ENCODE peak calls at places on chromosomes 2 and 18, in six cellular contexts. One of them, this sample, is unnamed.

GRCh38 chr18:79569720-79570119 is 109.9 kb upstream of the CTDP1 start:
- DNase-seq in uterus: peak; percentile 9
- DNase-seq in CD8-positive, alpha-beta memory T cell: no peak
- DNase-seq in prostate gland: no peak
- DNase-seq in body of pancreas: peak; percentile 4
- DNase-seq in endothelial cell of umbilical vein: no peak
- DNase-seq in this sample: peak; percentile 25

GRCh38 chr18:63266888-63267790 is 52.4 kb downstream of the BCL2 start:
- DNase-seq in prostate gland: no peak
- DNase-seq in CD8-positive, alpha-beta memory T cell: no peak
- DNase-seq in uterus: no peak
- DNase-seq in endothelial cell of umbilical vein: no peak
- DNase-seq in body of pancreas: no peak
- DNase-seq in this sample: no peak

GRCh38 chr18:69968073-69968472 is 20.4 kb upstream of the CD226 start:
- DNase-seq in uterus: no peak
- DNase-seq in CD8-positive, alpha-beta memory T cell: no peak
- DNase-seq in endothelial cell of umbilical vein: no peak
- DNase-seq in prostate gland: no peak
- DNase-seq in body of pancreas: no peak
- DNase-seq in this sample: no peak

GRCh38 chr18:56001576-56001975 is 413.6 kb upstream of the TCF4 start:
- DNase-seq in body of pancreas: no peak
- DNase-seq in endothelial cell of umbilical vein: no peak
- DNase-seq in prostate gland: no peak
- DNase-seq in uterus: no peak
- DNase-seq in CD8-positive, alpha-beta memory T cell: no peak
- DNase-seq in this sample: no peak

GRCh38 chr18:78754311-78755043 is 225.1 kb upstream of the SALL3 start:
- DNase-seq in body of pancreas: no peak
- DNase-seq in uterus: no peak
- DNase-seq in prostate gland: no peak
- DNase-seq in endothelial cell of umbilical vein: no peak
- DNase-seq in CD8-positive, alpha-beta memory T cell: no peak
- DNase-seq in this sample: peak; percentile 33

GRCh38 chr18:9826666-9827065 is 59.1 kb upstream of the TXNDC2 start:
- DNase-seq in endothelial cell of umbilical vein: no peak
- DNase-seq in uterus: no peak
- DNase-seq in CD8-positive, alpha-beta memory T cell: no peak
- DNase-seq in body of pancreas: no peak
- DNase-seq in prostate gland: no peak
- DNase-seq in this sample: no peak

GRCh38 chr2:178230396-178230795 is 36.1 kb downstream of the OSBPL6 start:
- DNase-seq in CD8-positive, alpha-beta memory T cell: no peak
- DNase-seq in body of pancreas: no peak
- DNase-seq in prostate gland: no peak
- DNase-seq in uterus: no peak
- DNase-seq in endothelial cell of umbilical vein: no peak
- DNase-seq in this sample: no peak

GRCh38 chr2:174585657-174586056 is 11.9 kb downstream of the WIPF1 start:
- DNase-seq in prostate gland: no peak
- DNase-seq in uterus: no peak
- DNase-seq in endothelial cell of umbilical vein: no peak
- DNase-seq in body of pancreas: no peak
- DNase-seq in CD8-positive, alpha-beta memory T cell: no peak
- DNase-seq in this sample: no peak

GRCh38 chr2:27690052-27690451 is 26.4 kb downstream of the SLC4A1AP start:
- DNase-seq in prostate gland: no peak
- DNase-seq in CD8-positive, alpha-beta memory T cell: no peak
- DNase-seq in endothelial cell of umbilical vein: no peak
- DNase-seq in body of pancreas: no peak
- DNase-seq in uterus: no peak
- DNase-seq in this sample: no peak

GRCh38 chr2:77507657-77508056 is 14.5 kb downstream of the LRRTM4 start:
- DNase-seq in uterus: no peak
- DNase-seq in body of pancreas: no peak
- DNase-seq in CD8-positive, alpha-beta memory T cell: no peak
- DNase-seq in endothelial cell of umbilical vein: no peak
- DNase-seq in prostate gland: no peak
- DNase-seq in this sample: no peak

GRCh38 chr2:169086893-169087467 is 17.6 kb downstream of the DHRS9 start:
- DNase-seq in endothelial cell of umbilical vein: no peak
- DNase-seq in body of pancreas: no peak
- DNase-seq in CD8-positive, alpha-beta memory T cell: no peak
- DNase-seq in uterus: no peak
- DNase-seq in prostate gland: no peak
- DNase-seq in this sample: no peak

GRCh38 chr18:58025205-58025604 is 18.8 kb upstream of the NEDD4L start:
- DNase-seq in CD8-positive, alpha-beta memory T cell: no peak
- DNase-seq in endothelial cell of umbilical vein: no peak
- DNase-seq in body of pancreas: no peak
- DNase-seq in uterus: no peak
- DNase-seq in prostate gland: no peak
- DNase-seq in this sample: no peak
- H3K9me3 ChIP-seq in CD8-positive, alpha-beta memory T cell: no peaks in the 10 kb centered on the region
- H3K9me3 ChIP-seq in endothelial cell of umbilical vein: no peaks in the 10 kb centered on the region
- H3K9me3 ChIP-seq in body of pancreas: no peaks in the 10 kb centered on the region
- H3K9me3 ChIP-seq in uterus: no peaks in the 10 kb centered on the region
- H3K9me3 ChIP-seq in prostate gland: no peaks in the 10 kb centered on the region
- H3K9me3 ChIP-seq in this sample: no peaks in the 10 kb centered on the region

GRCh38 chr18:2672410-2672809 is 16.9 kb downstream of the SMCHD1 start:
- DNase-seq in prostate gland: no peak
- DNase-seq in CD8-positive, alpha-beta memory T cell: no peak
- DNase-seq in body of pancreas: no peak
- DNase-seq in endothelial cell of umbilical vein: no peak
- DNase-seq in uterus: no peak
- DNase-seq in this sample: no peak
- H3K4me1 ChIP-seq in prostate gland: no peaks in the 10 kb centered on the region
- H3K4me1 ChIP-seq in CD8-positive, alpha-beta memory T cell: peaks cover 12% of the 10 kb centered on the region
- H3K4me1 ChIP-seq in body of pancreas: no peaks in the 10 kb centered on the region
- H3K4me1 ChIP-seq in endothelial cell of umbilical vein: no peaks in the 10 kb centered on the region
- H3K4me1 ChIP-seq in uterus: no peaks in the 10 kb centered on the region
- H3K4me1 ChIP-seq in this sample: no peaks in the 10 kb centered on the region

GRCh38 chr2:241540766-241541561 is 17.6 kb upstream of the BOK start:
- DNase-seq in prostate gland: peak; percentile 59
- DNase-seq in CD8-positive, alpha-beta memory T cell: peak; percentile 30
- DNase-seq in uterus: peak; percentile 59
- DNase-seq in body of pancreas: peak; percentile 88
- DNase-seq in endothelial cell of umbilical vein: peak; percentile 62
- DNase-seq in this sample: peak; percentile 79

GRCh38 chr2:241538838-241539615 is 19.5 kb upstream of the BOK start:
- DNase-seq in uterus: no peak
- DNase-seq in CD8-positive, alpha-beta memory T cell: no peak
- DNase-seq in endothelial cell of umbilical vein: no peak
- DNase-seq in body of pancreas: no peak
- DNase-seq in prostate gland: no peak
- DNase-seq in this sample: no peak

GRCh38 chr2:241539616-241540374 is 18.8 kb upstream of the BOK start:
- DNase-seq in uterus: no peak
- DNase-seq in CD8-positive, alpha-beta memory T cell: no peak
- DNase-seq in prostate gland: no peak
- DNase-seq in body of pancreas: no peak
- DNase-seq in endothelial cell of umbilical vein: no peak
- DNase-seq in this sample: no peak

GRCh38 chr2:241541564-241542277 is 16.8 kb upstream of the BOK start:
- DNase-seq in body of pancreas: no peak
- DNase-seq in CD8-positive, alpha-beta memory T cell: no peak
- DNase-seq in prostate gland: no peak
- DNase-seq in endothelial cell of umbilical vein: no peak
- DNase-seq in uterus: no peak
- DNase-seq in this sample: no peak

DNA sequence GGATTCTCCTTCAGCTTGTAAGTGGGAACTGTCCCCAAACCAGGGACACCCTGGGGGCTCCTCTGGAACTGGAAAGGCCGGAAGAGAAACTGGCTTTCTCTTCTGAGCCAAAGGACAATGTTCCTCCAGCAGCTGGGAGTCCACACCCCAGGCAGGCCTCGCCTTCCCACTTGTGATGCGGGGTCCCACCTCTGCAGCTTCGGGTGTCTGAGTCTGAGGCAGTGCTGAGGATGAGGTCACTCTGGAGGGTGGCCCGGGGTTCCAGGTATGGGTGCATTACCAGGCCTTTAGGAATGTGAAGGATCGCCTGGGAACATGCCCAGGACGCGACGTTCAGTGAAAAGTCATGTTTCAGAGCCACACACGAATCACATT is 18.2 kb upstream of the BOK start:
- DNase-seq in prostate gland: no peak
- DNase-seq in body of pancreas: peak; percentile 73
- DNase-seq in endothelial cell of umbilical vein: no peak
- DNase-seq in uterus: no peak
- DNase-seq in CD8-positive, alpha-beta memory T cell: no peak
- DNase-seq in this sample: no peak
- H3K4me3 ChIP-seq in prostate gland: no peak overlapping the region
- H3K4me3 ChIP-seq in body of pancreas: no peak overlapping the region
- H3K4me3 ChIP-seq in endothelial cell of umbilical vein: no peak overlapping the region
- H3K4me3 ChIP-seq in uterus: peak overlapping the region; percentile 35
- H3K4me3 ChIP-seq in CD8-positive, alpha-beta memory T cell: no peak overlapping the region
- H3K4me3 ChIP-seq in this sample: no peak overlapping the region

GRCh38 chr2:210250577-210250976 is 25.3 kb upstream of the ACADL start:
- DNase-seq in CD8-positive, alpha-beta memory T cell: no peak
- DNase-seq in body of pancreas: no peak
- DNase-seq in prostate gland: no peak
- DNase-seq in uterus: no peak
- DNase-seq in endothelial cell of umbilical vein: no peak
- DNase-seq in this sample: no peak
- H3K9me3 ChIP-seq in CD8-positive, alpha-beta memory T cell: no peaks in the 10 kb centered on the region
- H3K9me3 ChIP-seq in body of pancreas: no peaks in the 10 kb centered on the region
- H3K9me3 ChIP-seq in prostate gland: no peaks in the 10 kb centered on the region
- H3K9me3 ChIP-seq in uterus: no peaks in the 10 kb centered on the region
- H3K9me3 ChIP-seq in endothelial cell of umbilical vein: no peaks in the 10 kb centered on the region
- H3K9me3 ChIP-seq in this sample: no peaks in the 10 kb centered on the region

GRCh38 chr2:171394164-171394725 is 39.5 kb downstream of the METTL8 start:
- DNase-seq in body of pancreas: no peak
- DNase-seq in CD8-positive, alpha-beta memory T cell: no peak
- DNase-seq in endothelial cell of umbilical vein: no peak
- DNase-seq in prostate gland: no peak
- DNase-seq in uterus: no peak
- DNase-seq in this sample: no peak
- H3K4me1 ChIP-seq in body of pancreas: no peaks in the 10 kb centered on the region
- H3K4me1 ChIP-seq in CD8-positive, alpha-beta memory T cell: no peaks in the 10 kb centered on the region
- H3K4me1 ChIP-seq in endothelial cell of umbilical vein: peaks cover 15% of the 10 kb centered on the region
- H3K4me1 ChIP-seq in prostate gland: no peaks in the 10 kb centered on the region
- H3K4me1 ChIP-seq in uterus: no peaks in the 10 kb centered on the region
- H3K4me1 ChIP-seq in this sample: no peaks in the 10 kb centered on the region

GRCh38 chr2:15884790-15885189 is 55.6 kb upstream of the MYCN start:
- DNase-seq in uterus: no peak
- DNase-seq in body of pancreas: no peak
- DNase-seq in endothelial cell of umbilical vein: no peak
- DNase-seq in prostate gland: no peak
- DNase-seq in CD8-positive, alpha-beta memory T cell: no peak
- DNase-seq in this sample: no peak

GRCh38 chr2:15883684-15884083 is 56.7 kb upstream of the MYCN start:
- DNase-seq in body of pancreas: no peak
- DNase-seq in endothelial cell of umbilical vein: no peak
- DNase-seq in CD8-positive, alpha-beta memory T cell: no peak
- DNase-seq in uterus: no peak
- DNase-seq in prostate gland: no peak
- DNase-seq in this sample: no peak

GRCh38 chr2:15881120-15881433 is 59.3 kb upstream of the MYCN start:
- DNase-seq in CD8-positive, alpha-beta memory T cell: no peak
- DNase-seq in endothelial cell of umbilical vein: no peak
- DNase-seq in uterus: no peak
- DNase-seq in body of pancreas: no peak
- DNase-seq in prostate gland: no peak
- DNase-seq in this sample: no peak

GRCh38 chr2:15882761-15883497 is 57.4 kb upstream of the MYCN start:
- DNase-seq in endothelial cell of umbilical vein: no peak
- DNase-seq in body of pancreas: no peak
- DNase-seq in CD8-positive, alpha-beta memory T cell: no peak
- DNase-seq in uterus: no peak
- DNase-seq in prostate gland: no peak
- DNase-seq in this sample: no peak

GRCh38 chr2:15880226-15881119 is 59.9 kb upstream of the MYCN start:
- DNase-seq in prostate gland: no peak
- DNase-seq in endothelial cell of umbilical vein: no peak
- DNase-seq in CD8-positive, alpha-beta memory T cell: no peak
- DNase-seq in body of pancreas: no peak
- DNase-seq in uterus: no peak
- DNase-seq in this sample: no peak
- H3K4me3 ChIP-seq in prostate gland: no peak overlapping the region
- H3K4me3 ChIP-seq in endothelial cell of umbilical vein: no peak overlapping the region
- H3K4me3 ChIP-seq in CD8-positive, alpha-beta memory T cell: no peak overlapping the region
- H3K4me3 ChIP-seq in body of pancreas: no peak overlapping the region
- H3K4me3 ChIP-seq in uterus: no peak overlapping the region
- H3K4me3 ChIP-seq in this sample: no peak overlapping the region

GRCh38 chr2:156765450-156765849 is 329.3 kb downstream of the GPD2 start:
- DNase-seq in uterus: no peak
- DNase-seq in endothelial cell of umbilical vein: no peak
- DNase-seq in CD8-positive, alpha-beta memory T cell: no peak
- DNase-seq in prostate gland: no peak
- DNase-seq in body of pancreas: no peak
- DNase-seq in this sample: no peak
- H3K9me3 ChIP-seq in uterus: no peaks in the 10 kb centered on the region
- H3K9me3 ChIP-seq in endothelial cell of umbilical vein: no peaks in the 10 kb centered on the region
- H3K9me3 ChIP-seq in CD8-positive, alpha-beta memory T cell: no peaks in the 10 kb centered on the region
- H3K9me3 ChIP-seq in prostate gland: no peaks in the 10 kb centered on the region
- H3K9me3 ChIP-seq in body of pancreas: no peaks in the 10 kb centered on the region
- H3K9me3 ChIP-seq in this sample: no peaks in the 10 kb centered on the region

GRCh38 chr2:85751627-85752026 is 2.2 kb upstream of the ATOH8 start:
- DNase-seq in CD8-positive, alpha-beta memory T cell: no peak
- DNase-seq in body of pancreas: no peak
- DNase-seq in uterus: no peak
- DNase-seq in prostate gland: no peak
- DNase-seq in endothelial cell of umbilical vein: no peak
- DNase-seq in this sample: peak; percentile 17
- H3K4me1 ChIP-seq in CD8-positive, alpha-beta memory T cell: peaks cover 10% of the 10 kb centered on the region
- H3K4me1 ChIP-seq in body of pancreas: peaks cover 39% of the 10 kb centered on the region
- H3K4me1 ChIP-seq in uterus: peaks cover under 1% of the 10 kb centered on the region
- H3K4me1 ChIP-seq in prostate gland: no peaks in the 10 kb centered on the region
- H3K4me1 ChIP-seq in endothelial cell of umbilical vein: peaks cover 11% of the 10 kb centered on the region
- H3K4me1 ChIP-seq in this sample: peaks cover 20% of the 10 kb centered on the region

This sample was measured in mucosa of descending colon.